ENCODE peak calls at places on chromosomes 12 and 14, in six cellular contexts. L is tibial artery; D is neuronal stem cell; Z is testis; U is activated naive CD4-positive, alpha-beta T cell treated with anti-CD3 and anti-CD28 coated beads, Interleukin-2, amount 50 U/mL, for 16 hours; H is adipocyte. K is an unnamed sample.

GRCh38 chr14:103016071-103016470 is 41.3 kb downstream of the CDC42BPB start:
- DNase-seq in Z (no peak), L (no peak), D (no peak), U (no peak), H (no peak), K (no peak)

GRCh38 chr12:53004178-53004577 is 2.1 kb upstream of the EIF4B start:
- DNase-seq in U (no peak), L (no peak), D (no peak), H (no peak), Z (no peak), K (no peak)

GRCh38 chr12:131724534-131724933 is 13.6 kb downstream of the SFSWAP start:
- DNase-seq in L (no peak), U (no peak), H (no peak), D (no peak), Z (no peak), K (no peak)

GRCh38 chr14:67571991-67572323 is 28.1 kb downstream of the PIGH start:
- DNase-seq in D (no peak), H (no peak), U (no peak), L (peak), Z (no peak), K (no peak)

GRCh38 chr12:121214855-121215745 is 5.2 kb downstream of the P2RX4 start:
- DNase-seq in H (peak), D (no peak), U (no peak), L (no peak), Z (no peak), K (peak)

GRCh38 chr14:105171004-105171673 is 2.6 kb upstream of the JAG2 start:
- DNase-seq in Z (no peak), L (no peak), D (no peak), U (no peak), H (no peak), K (no peak)

GRCh38 chr14:75119056-75119455 is 7.8 kb downstream of the NEK9 start:
- DNase-seq in D (no peak), L (no peak), U (no peak), H (peak), Z (no peak), K (no peak)

GRCh38 chr12:45409966-45410365 is 194.1 kb downstream of the ANO6 start:
- DNase-seq in H (peak), L (no peak), U (no peak), D (no peak), Z (no peak), K (no peak)

GRCh38 chr12:75564398-75564797 is 53.0 kb upstream of the KRR1 start:
- DNase-seq in L (no peak), H (no peak), D (no peak), Z (no peak), U (no peak), K (no peak)

GRCh38 chr12:41663487-41664258 is 475.6 kb downstream of the PDZRN4 start:
- DNase-seq in H (peak), Z (no peak), L (no peak), D (peak), U (no peak), K (no peak)

GRCh38 chr14:96205059-96205993 is 687 bp downstream of the BDKRB2 start:
- DNase-seq in H (no peak), U (no peak), D (no peak), Z (no peak), L (no peak), K (no peak)

GRCh38 chr14:31230559-31230958 is 23.0 kb upstream of the HECTD1 start:
- DNase-seq in D (no peak), Z (no peak), L (no peak), H (no peak), U (no peak), K (no peak)

GRCh38 chr14:91227183-91227628 is 17.3 kb downstream of the GPR68 start:
- DNase-seq in U (no peak), H (no peak), D (no peak), Z (no peak), L (no peak), K (no peak)

GRCh38 chr14:73216035-73216434 is 21.3 kb upstream of the PAPLN start:
- DNase-seq in U (no peak), L (no peak), H (no peak), Z (no peak), D (no peak), K (no peak)

GRCh38 chr14:53599221-53599945 is 357.2 kb downstream of the BMP4 start:
- DNase-seq in H (no peak), U (no peak), D (no peak), L (no peak), Z (no peak), K (no peak)

GRCh38 chr12:48795550-48796455 is 6.9 kb upstream of the ADCY6 start:
- DNase-seq in D (peak), H (peak), Z (peak), L (peak), U (peak), K (no peak)

GRCh38 chr14:87615822-87616679 is 376.9 kb downstream of the GALC start:
- DNase-seq in H (peak), Z (peak), L (no peak), U (peak), D (peak), K (peak)

GRCh38 chr14:78633747-78634146 is 463.6 kb downstream of the NRXN3 start:
- DNase-seq in L (no peak), Z (no peak), H (no peak), D (peak), U (no peak), K (no peak)

GRCh38 chr12:91778091-91778819 is 367.4 kb downstream of the BTG1 start:
- DNase-seq in D (no peak), H (no peak), L (no peak), U (no peak), Z (no peak), K (no peak)

GRCh38 chr14:77099425-77100167 is 1.5 kb downstream of the CIPC start:
- DNase-seq in D (no peak), H (peak), L (no peak), Z (peak), U (no peak), K (no peak)

GRCh38 chr12:111455448-111456320 is 50.0 kb downstream of the SH2B3 start:
- DNase-seq in H (peak), U (no peak), D (no peak), Z (peak), L (peak), K (no peak)

GRCh38 chr14:103108749-103109207 is 14.3 kb downstream of the EXOC3L4 start:
- DNase-seq in L (no peak), U (peak), H (no peak), D (no peak), Z (no peak), K (peak)

GRCh38 chr12:5708371-5708770 is 236.7 kb downstream of the ANO2 start:
- DNase-seq in Z (no peak), H (no peak), U (no peak), L (no peak), D (no peak), K (no peak)